ENCODE peak calls at places on chromosomes 11 and 22, in nine cellular contexts. D is PC-3, N is right atrium auricular region, M is adrenal gland, Y is HFF-Myc, W is GM12865, P is brain microvascular endothelial cell, F is AG09309, J is astrocyte of the cerebellum. O is an unnamed sample.

GRCh38 chr11:1050581-1051355 is 14.2 kb upstream of the MUC6 start:
- DNase-seq in W (peak; percentile 80), P (peak; percentile 23), J (peak; percentile 27), F (no peak), Y (peak; percentile 12), N (no peak), D (peak; percentile 87), M (peak; percentile 53), O (peak; percentile 76)

GRCh38 chr22:49884075-49884474 is 30.4 kb downstream of the ZBED4 start:
- DNase-seq in J (no peak), M (no peak), W (no peak), P (no peak), Y (no peak), N (no peak), F (no peak), D (no peak), O (no peak)

GRCh38 chr11:9726313-9727022 is 62.6 kb downstream of the SWAP70 start:
- DNase-seq in P (peak; percentile 68), D (peak; percentile 81), M (no peak), Y (no peak), N (no peak), F (peak; percentile 10), J (peak; percentile 66), W (peak; percentile 60), O (peak; percentile 89)

GRCh38 chr11:116946414-116946813 is 109.0 kb upstream of the APOA1 start:
- DNase-seq in N (no peak), F (no peak), W (no peak), P (peak; percentile 43), J (no peak), D (peak; percentile 74), Y (no peak), M (no peak), O (no peak)

GRCh38 chr11:69320326-69320725 is 26.4 kb downstream of the MYEOV start:
- DNase-seq in W (no peak), J (no peak), N (no peak), D (peak; percentile 70), M (no peak), P (no peak), Y (no peak), F (no peak), O (no peak)

GRCh38 chr22:45242778-45243191 is 2.1 kb upstream of the KIAA0930 start:
- DNase-seq in N (no peak), M (no peak), J (no peak), Y (no peak), W (no peak), D (peak; percentile 84), P (no peak), F (no peak), O (peak; percentile 82)

GRCh38 chr11:18575361-18575760 is 13.2 kb downstream of the UEVLD start:
- DNase-seq in D (peak; percentile 33), P (no peak), F (no peak), Y (no peak), J (no peak), M (no peak), W (no peak), N (no peak), O (no peak)

GRCh38 chr11:107858217-107859070 is at the start of gene SLC35F2:
- DNase-seq in P (peak; percentile 42), D (peak; percentile 96), N (no peak), Y (no peak), W (peak; percentile 94), M (peak; percentile 28), J (peak; percentile 22), F (no peak), O (peak; percentile 49)

GRCh38 chr22:48895341-48895740 is 932.3 kb downstream of the BRD1 start:
- DNase-seq in D (no peak), Y (no peak), F (no peak), P (no peak), M (peak; percentile 0), N (peak; percentile 7), W (no peak), J (no peak), O (no peak)

GRCh38 chr11:26993965-26994446 is at the start of gene FIBIN:
- DNase-seq in W (no peak), D (no peak), N (no peak), J (no peak), M (peak; percentile 14), P (peak; percentile 54), Y (no peak), F (no peak), O (peak; percentile 35)

GRCh38 chr22:26977741-26978140 is 320.4 kb downstream of the MIAT start:
- DNase-seq in M (no peak), P (no peak), W (no peak), F (no peak), Y (no peak), D (no peak), N (no peak), J (no peak), O (no peak)

DNA sequence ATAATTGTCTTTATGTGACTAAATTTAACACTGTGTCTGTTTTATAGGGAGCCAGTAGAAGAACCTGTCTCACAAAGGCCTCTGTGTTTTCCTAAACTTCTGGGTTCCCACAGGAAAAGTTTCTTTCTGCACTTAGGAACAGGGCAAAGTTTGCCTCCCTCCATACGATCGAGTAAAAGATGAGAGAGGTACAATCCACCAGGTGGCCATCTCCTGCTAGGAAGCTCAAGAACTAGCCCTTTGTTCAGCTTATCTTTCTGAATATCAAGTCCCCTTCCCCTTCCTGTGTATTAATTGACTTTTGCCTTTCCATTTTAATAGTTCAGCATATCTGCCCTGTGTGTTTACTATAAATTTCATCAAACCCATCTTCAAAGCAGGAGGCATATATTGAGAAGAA is 18.0 kb downstream of the CSNK2A3 start:
- DNase-seq in N (no peak), P (no peak), W (no peak), M (no peak), Y (no peak), D (no peak), J (no peak), F (no peak), O (no peak)
- TF ChIP-seq CTCF in N (no peak), P (peak; percentile 15), W (no peak), M (no peak), Y (no peak), D (no peak), J (no peak), F (no peak), O (no peak)

GRCh38 chr11:74007691-74008372 is 1.1 kb downstream of the UCP3 start:
- DNase-seq in D (no peak), M (no peak), Y (no peak), N (no peak), P (no peak), J (no peak), W (no peak), F (no peak), O (no peak)

GRCh38 chr11:74004694-74005615 is 3.9 kb downstream of the UCP3 start:
- DNase-seq in F (no peak), M (no peak), D (no peak), N (no peak), W (peak; percentile 58), P (no peak), Y (no peak), J (no peak), O (no peak)

GRCh38 chr11:74005721-74006517 is 3.0 kb downstream of the UCP3 start:
- DNase-seq in D (no peak), F (no peak), P (no peak), W (no peak), J (no peak), N (no peak), Y (no peak), M (no peak), O (no peak)

GRCh38 chr11:74008373-74009229 is at the start of gene UCP3:
- DNase-seq in P (no peak), W (no peak), N (no peak), J (no peak), M (no peak), F (no peak), D (no peak), Y (no peak), O (no peak)

GRCh38 chr11:74006743-74007304 is 2.1 kb downstream of the UCP3 start:
- DNase-seq in Y (no peak), D (no peak), M (no peak), J (no peak), F (no peak), N (no peak), P (no peak), W (no peak), O (no peak)
- H3K4me3 ChIP-seq in Y (no peak overlapping the region), D (no peak overlapping the region), M (no peak overlapping the region), J (no peak overlapping the region), F (no peak overlapping the region), N (no peak overlapping the region), P (no peak overlapping the region), W (no peak overlapping the region), O (no peak overlapping the region)

GRCh38 chr22:19756288-19757128 is 4.1 kb upstream of the TBX1 start:
- DNase-seq in N (no peak), W (peak; percentile 62), F (no peak), D (peak; percentile 66), J (no peak), M (no peak), Y (no peak), P (no peak), O (peak; percentile 28)

GRCh38 chr22:19755145-19755710 is 5.3 kb upstream of the TBX1 start:
- DNase-seq in Y (no peak), M (no peak), F (no peak), W (no peak), P (no peak), D (no peak), N (no peak), J (no peak), O (no peak)

GRCh38 chr22:19754701-19755144 is 5.9 kb upstream of the TBX1 start:
- DNase-seq in D (no peak), J (no peak), W (no peak), Y (no peak), M (no peak), N (no peak), F (no peak), P (no peak), O (no peak)

GRCh38 chr22:19757140-19757984 is 3.2 kb upstream of the TBX1 start:
- DNase-seq in D (no peak), N (no peak), J (no peak), P (no peak), Y (no peak), W (no peak), F (no peak), M (no peak), O (no peak)

DNA sequence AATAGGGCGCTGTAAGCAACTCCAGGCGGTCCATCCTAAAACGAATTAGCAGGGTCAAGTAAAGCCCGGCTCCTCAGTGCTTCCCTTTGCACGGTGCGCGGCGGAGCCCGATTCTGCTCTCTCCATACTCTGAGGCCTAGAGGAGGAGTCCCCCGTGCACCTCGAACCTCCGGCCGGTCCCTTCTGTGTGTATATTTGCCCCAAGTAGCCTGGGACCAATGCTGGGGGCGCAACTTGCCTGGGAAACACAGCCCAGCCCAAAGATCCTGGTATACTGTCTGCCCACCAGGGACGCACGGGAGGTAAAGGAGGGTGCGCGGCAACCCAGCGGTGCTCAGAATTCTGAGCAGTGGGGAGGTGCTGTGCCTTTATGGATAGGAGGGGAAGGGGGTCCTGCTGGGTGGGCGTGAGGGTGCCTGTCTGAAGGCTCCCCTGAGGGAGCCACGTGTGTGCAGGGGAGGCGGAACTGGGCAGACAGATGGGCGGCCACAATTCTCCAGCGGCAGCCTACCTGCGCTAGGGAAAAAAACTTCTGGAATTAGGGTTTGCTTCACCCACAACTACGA is 4.8 kb upstream of the TBX1 start:
- DNase-seq in N (no peak), D (no peak), M (no peak), F (no peak), W (no peak), J (no peak), Y (no peak), P (no peak), O (no peak)
- TF ChIP-seq CTCF in N (no peak), D (no peak), M (no peak), F (peak; percentile 12), W (no peak), J (no peak), Y (no peak), P (peak; percentile 8), O (no peak)

GRCh38 chr22:37880668-37881440 is 25.2 kb upstream of the MICALL1 start:
- DNase-seq in N (no peak), J (peak; percentile 50), P (peak; percentile 56), W (no peak), M (no peak), D (peak; percentile 33), Y (no peak), F (no peak), O (peak; percentile 54)
- H3K4me3 ChIP-seq in N (no peak overlapping the region), J (no peak overlapping the region), P (no peak overlapping the region), W (no peak overlapping the region), M (no peak overlapping the region), D (no peak overlapping the region), Y (no peak overlapping the region), F (no peak overlapping the region), O (no peak overlapping the region)

O was measured in bronchial epithelial cell.